ENCODE peak calls at places on chromosome 7, in eight cellular contexts. One of them, this sample, is unnamed.

GRCh38 chr7:92748509-92748908 is 87.9 kb downstream of the CDK6 start:
- DNase-seq in A549: no peak
- DNase-seq in esophagus squamous epithelium: no peak
- DNase-seq in stomach: no peak
- DNase-seq in IMR-90: no peak
- DNase-seq in HCT116: no peak
- DNase-seq in tibial nerve: no peak
- DNase-seq in lower leg skin: no peak
- DNase-seq in this sample: no peak

GRCh38 chr7:81684513-81685262 is 85.2 kb downstream of the HGF start:
- DNase-seq in lower leg skin: peak
- DNase-seq in tibial nerve: peak
- DNase-seq in IMR-90: peak
- DNase-seq in HCT116: peak
- DNase-seq in esophagus squamous epithelium: peak
- DNase-seq in A549: peak
- DNase-seq in stomach: peak
- DNase-seq in this sample: peak

GRCh38 chr7:28180031-28180363 is 598 bp downstream of the JAZF1 start:
- DNase-seq in esophagus squamous epithelium: no peak
- DNase-seq in stomach: no peak
- DNase-seq in tibial nerve: no peak
- DNase-seq in A549: no peak
- DNase-seq in HCT116: no peak
- DNase-seq in IMR-90: no peak
- DNase-seq in lower leg skin: no peak
- DNase-seq in this sample: no peak

GRCh38 chr7:135320277-135320676 is 86.6 kb downstream of the STRA8 start:
- DNase-seq in esophagus squamous epithelium: no peak
- DNase-seq in stomach: peak
- DNase-seq in tibial nerve: peak
- DNase-seq in lower leg skin: no peak
- DNase-seq in A549: peak
- DNase-seq in IMR-90: peak
- DNase-seq in HCT116: no peak
- DNase-seq in this sample: peak

GRCh38 chr7:12861070-12861469 is 173.6 kb downstream of the ARL4A start:
- DNase-seq in A549: no peak
- DNase-seq in lower leg skin: no peak
- DNase-seq in HCT116: no peak
- DNase-seq in esophagus squamous epithelium: no peak
- DNase-seq in IMR-90: no peak
- DNase-seq in tibial nerve: no peak
- DNase-seq in stomach: peak
- DNase-seq in this sample: no peak

GRCh38 chr7:46786221-46786951 is 795.5 kb downstream of the TNS3 start:
- DNase-seq in stomach: no peak
- DNase-seq in A549: peak
- DNase-seq in lower leg skin: no peak
- DNase-seq in IMR-90: peak
- DNase-seq in tibial nerve: no peak
- DNase-seq in esophagus squamous epithelium: no peak
- DNase-seq in HCT116: no peak
- DNase-seq in this sample: no peak

GRCh38 chr7:18976715-18977466 is 140.5 kb downstream of the TWIST1 start:
- DNase-seq in HCT116: no peak
- DNase-seq in lower leg skin: no peak
- DNase-seq in stomach: no peak
- DNase-seq in IMR-90: no peak
- DNase-seq in tibial nerve: no peak
- DNase-seq in A549: no peak
- DNase-seq in esophagus squamous epithelium: no peak
- DNase-seq in this sample: no peak

GRCh38 chr7:123208793-123209192 is 9.0 kb upstream of the SLC13A1 start:
- DNase-seq in IMR-90: no peak
- DNase-seq in esophagus squamous epithelium: no peak
- DNase-seq in tibial nerve: no peak
- DNase-seq in A549: peak
- DNase-seq in lower leg skin: no peak
- DNase-seq in HCT116: peak
- DNase-seq in stomach: no peak
- DNase-seq in this sample: no peak

GRCh38 chr7:130560972-130561371 is 69.1 kb downstream of the MEST start:
- DNase-seq in lower leg skin: no peak
- DNase-seq in esophagus squamous epithelium: no peak
- DNase-seq in tibial nerve: no peak
- DNase-seq in A549: peak
- DNase-seq in IMR-90: peak
- DNase-seq in stomach: no peak
- DNase-seq in HCT116: peak
- DNase-seq in this sample: peak

GRCh38 chr7:104772405-104772821 is 241.6 kb upstream of the KMT2E start:
- DNase-seq in HCT116: no peak
- DNase-seq in lower leg skin: no peak
- DNase-seq in esophagus squamous epithelium: no peak
- DNase-seq in stomach: no peak
- DNase-seq in A549: no peak
- DNase-seq in IMR-90: no peak
- DNase-seq in tibial nerve: no peak
- DNase-seq in this sample: no peak

GRCh38 chr7:25456467-25457171 is 228.3 kb upstream of the NPVF start:
- DNase-seq in HCT116: no peak
- DNase-seq in lower leg skin: no peak
- DNase-seq in tibial nerve: peak
- DNase-seq in stomach: peak
- DNase-seq in IMR-90: no peak
- DNase-seq in esophagus squamous epithelium: no peak
- DNase-seq in A549: no peak
- DNase-seq in this sample: no peak

GRCh38 chr7:48299580-48300169 is 128.4 kb downstream of the ABCA13 start:
- DNase-seq in stomach: no peak
- DNase-seq in A549: peak
- DNase-seq in lower leg skin: peak
- DNase-seq in tibial nerve: peak
- DNase-seq in IMR-90: peak
- DNase-seq in HCT116: peak
- DNase-seq in esophagus squamous epithelium: no peak
- DNase-seq in this sample: peak

DNA sequence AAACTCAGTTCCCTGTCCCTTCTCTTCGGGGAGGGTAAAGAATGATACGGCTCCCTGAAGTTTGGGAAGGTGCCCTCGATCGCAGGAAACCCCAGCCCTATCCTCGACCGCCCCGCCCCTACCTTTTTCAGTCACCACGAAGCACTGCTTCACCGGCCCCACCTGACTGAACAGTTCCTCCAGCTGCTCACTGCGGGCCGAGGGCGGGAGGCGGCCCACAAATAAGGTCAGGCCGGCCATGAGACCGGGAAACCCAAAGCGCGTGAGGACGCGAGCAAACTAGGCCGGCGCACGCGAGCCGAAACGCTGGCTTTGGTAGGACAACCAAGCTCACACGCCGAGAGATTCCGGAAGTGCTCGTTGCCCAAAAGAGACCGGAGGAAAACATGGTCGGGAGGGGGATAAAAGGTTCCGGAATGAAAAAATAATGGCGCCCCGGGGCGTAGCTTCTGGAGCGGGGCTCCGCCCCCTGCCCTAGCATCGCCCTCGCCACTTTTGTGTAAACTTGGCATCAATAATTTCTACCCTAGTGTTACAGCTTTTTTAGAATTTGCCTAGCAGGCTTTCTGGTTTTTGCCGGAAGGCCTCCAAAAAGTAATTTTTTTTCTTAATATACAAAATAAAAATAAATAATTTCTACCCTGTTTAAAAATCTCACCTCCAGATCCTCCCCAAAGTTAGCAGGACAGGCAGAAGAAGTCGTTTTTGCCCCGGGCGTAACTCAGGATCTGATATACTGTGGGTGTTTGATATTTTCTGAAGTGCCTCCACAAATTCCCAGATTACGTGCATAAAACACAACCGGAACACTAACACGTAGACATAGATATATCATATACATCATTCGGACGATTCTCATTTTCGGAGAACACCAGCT is at the start of gene RBM28:
- DNase-seq in stomach: peak
- DNase-seq in HCT116: peak
- DNase-seq in esophagus squamous epithelium: peak
- DNase-seq in tibial nerve: peak
- DNase-seq in IMR-90: peak
- DNase-seq in lower leg skin: peak
- DNase-seq in A549: peak
- DNase-seq in this sample: peak
- TF ChIP-seq POLR2A in stomach: no peak
- TF ChIP-seq POLR2A in HCT116: peak
- TF ChIP-seq POLR2A in esophagus squamous epithelium: peak
- TF ChIP-seq POLR2A in tibial nerve: no peak
- TF ChIP-seq POLR2A in IMR-90: peak
- TF ChIP-seq POLR2A in lower leg skin: no peak
- TF ChIP-seq POLR2A in A549: peak
- TF ChIP-seq POLR2A in this sample: peak

GRCh38 chr7:151226560-151226874 is 488 bp downstream of the ABCF2 start:
- DNase-seq in IMR-90: no peak
- DNase-seq in tibial nerve: no peak
- DNase-seq in esophagus squamous epithelium: no peak
- DNase-seq in A549: no peak
- DNase-seq in HCT116: no peak
- DNase-seq in stomach: no peak
- DNase-seq in lower leg skin: no peak
- DNase-seq in this sample: no peak

GRCh38 chr7:151228024-151228866 is 1.2 kb upstream of the ABCF2 start:
- DNase-seq in HCT116: no peak
- DNase-seq in IMR-90: no peak
- DNase-seq in esophagus squamous epithelium: no peak
- DNase-seq in stomach: no peak
- DNase-seq in A549: no peak
- DNase-seq in lower leg skin: no peak
- DNase-seq in tibial nerve: no peak
- DNase-seq in this sample: no peak

GRCh38 chr7:151225948-151226510 is 976 bp downstream of the ABCF2 start:
- DNase-seq in A549: no peak
- DNase-seq in tibial nerve: no peak
- DNase-seq in HCT116: no peak
- DNase-seq in lower leg skin: no peak
- DNase-seq in stomach: no peak
- DNase-seq in esophagus squamous epithelium: no peak
- DNase-seq in IMR-90: no peak
- DNase-seq in this sample: no peak

GRCh38 chr7:151229249-151229648 is 2.2 kb upstream of the ABCF2 start:
- DNase-seq in tibial nerve: no peak
- DNase-seq in IMR-90: no peak
- DNase-seq in HCT116: no peak
- DNase-seq in esophagus squamous epithelium: no peak
- DNase-seq in stomach: no peak
- DNase-seq in lower leg skin: no peak
- DNase-seq in A549: no peak
- DNase-seq in this sample: no peak

GRCh38 chr7:151226875-151227782 is at the start of gene ABCF2:
- DNase-seq in A549: peak
- DNase-seq in esophagus squamous epithelium: peak
- DNase-seq in IMR-90: peak
- DNase-seq in lower leg skin: peak
- DNase-seq in stomach: peak
- DNase-seq in HCT116: peak
- DNase-seq in tibial nerve: peak
- DNase-seq in this sample: peak
- TF ChIP-seq POLR2A in A549: peak
- TF ChIP-seq POLR2A in esophagus squamous epithelium: peak
- TF ChIP-seq POLR2A in IMR-90: peak
- TF ChIP-seq POLR2A in lower leg skin: no peak
- TF ChIP-seq POLR2A in stomach: no peak
- TF ChIP-seq POLR2A in HCT116: peak
- TF ChIP-seq POLR2A in tibial nerve: no peak
- TF ChIP-seq POLR2A in this sample: peak

GRCh38 chr7:6655636-6656385 is 18.7 kb downstream of the ZNF316 start:
- DNase-seq in IMR-90: no peak
- DNase-seq in stomach: peak
- DNase-seq in A549: no peak
- DNase-seq in tibial nerve: no peak
- DNase-seq in esophagus squamous epithelium: no peak
- DNase-seq in lower leg skin: no peak
- DNase-seq in HCT116: no peak
- DNase-seq in this sample: no peak
- TF ChIP-seq POLR2A in IMR-90: no peak
- TF ChIP-seq POLR2A in stomach: no peak
- TF ChIP-seq POLR2A in A549: no peak
- TF ChIP-seq POLR2A in tibial nerve: no peak
- TF ChIP-seq POLR2A in esophagus squamous epithelium: no peak
- TF ChIP-seq POLR2A in lower leg skin: no peak
- TF ChIP-seq POLR2A in HCT116: no peak
- TF ChIP-seq POLR2A in this sample: no peak

GRCh38 chr7:66925255-66925654 is 4.2 kb downstream of the TMEM248 start:
- DNase-seq in lower leg skin: no peak
- DNase-seq in esophagus squamous epithelium: no peak
- DNase-seq in IMR-90: no peak
- DNase-seq in A549: no peak
- DNase-seq in stomach: no peak
- DNase-seq in HCT116: no peak
- DNase-seq in tibial nerve: no peak
- DNase-seq in this sample: no peak

GRCh38 chr7:66921396-66921917 is 432 bp downstream of the TMEM248 start:
- DNase-seq in IMR-90: peak
- DNase-seq in HCT116: no peak
- DNase-seq in A549: peak
- DNase-seq in esophagus squamous epithelium: no peak
- DNase-seq in lower leg skin: peak
- DNase-seq in tibial nerve: peak
- DNase-seq in stomach: peak
- DNase-seq in this sample: peak

GRCh38 chr7:66921918-66922486 is 977 bp downstream of the TMEM248 start:
- DNase-seq in stomach: no peak
- DNase-seq in lower leg skin: no peak
- DNase-seq in IMR-90: no peak
- DNase-seq in HCT116: no peak
- DNase-seq in esophagus squamous epithelium: no peak
- DNase-seq in A549: no peak
- DNase-seq in tibial nerve: no peak
- DNase-seq in this sample: no peak

GRCh38 chr7:66920256-66920655 is 769 bp upstream of the TMEM248 start:
- DNase-seq in esophagus squamous epithelium: no peak
- DNase-seq in lower leg skin: no peak
- DNase-seq in HCT116: no peak
- DNase-seq in A549: no peak
- DNase-seq in stomach: no peak
- DNase-seq in tibial nerve: no peak
- DNase-seq in IMR-90: no peak
- DNase-seq in this sample: no peak

DNA sequence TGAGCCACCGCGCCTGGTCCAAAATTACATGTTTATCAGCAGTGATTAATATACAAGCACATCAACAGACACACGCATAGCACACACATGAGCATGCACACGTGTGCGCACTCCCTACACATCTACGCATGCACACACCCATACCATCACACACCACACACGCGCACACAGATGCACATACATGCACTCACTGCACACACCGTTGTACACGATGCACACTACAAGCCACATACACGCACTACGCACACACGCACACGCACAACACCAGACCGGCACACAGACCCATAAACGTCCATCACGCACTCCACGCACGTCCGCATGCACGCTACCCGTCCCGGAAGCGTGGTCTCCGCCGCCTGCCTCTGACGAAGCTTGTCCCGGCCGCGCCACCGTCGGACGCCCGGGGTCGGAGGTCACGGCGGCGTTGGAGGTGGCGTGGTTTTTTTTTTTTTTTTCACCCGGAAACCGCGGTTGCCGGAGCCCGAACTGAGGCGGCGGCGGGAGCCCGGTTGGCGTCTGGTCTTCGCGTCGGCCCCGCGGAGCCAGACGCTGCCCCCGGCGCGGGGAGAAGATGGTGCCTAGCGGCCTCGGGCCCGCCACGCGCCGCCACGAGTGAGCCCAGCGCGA is at the start of gene TMEM248:
- DNase-seq in IMR-90: peak
- DNase-seq in lower leg skin: peak
- DNase-seq in tibial nerve: peak
- DNase-seq in HCT116: peak
- DNase-seq in A549: peak
- DNase-seq in esophagus squamous epithelium: peak
- DNase-seq in stomach: peak
- DNase-seq in this sample: peak
- TF ChIP-seq POLR2A in IMR-90: peak
- TF ChIP-seq POLR2A in lower leg skin: no peak
- TF ChIP-seq POLR2A in tibial nerve: no peak
- TF ChIP-seq POLR2A in HCT116: peak
- TF ChIP-seq POLR2A in A549: peak
- TF ChIP-seq POLR2A in esophagus squamous epithelium: peak
- TF ChIP-seq POLR2A in stomach: no peak
- TF ChIP-seq POLR2A in this sample: peak

This sample was measured in H54.